ENCODE peak calls at places on chromosomes 2 and 18, in seven cellular contexts. E is T follicular helper cell, X is NCI-H1930, D is AG08396, G is NCI-H774, C is Ammon's horn, W is NCI-H1436 treated with DMSO at 0.1 percent for 48 hours. S is an unnamed sample.

GRCh38 chr2:178715366-178715765 is 91.9 kb downstream of the TTN start:
- DNase-seq in E (no peak), X (no peak), D (no peak), G (no peak), C (no peak), W (no peak), S (no peak)

GRCh38 chr2:134522436-134522835 is 196.4 kb downstream of the TMEM163 start:
- DNase-seq in E (no peak), X (no peak), D (no peak), G (no peak), C (no peak), W (no peak), S (no peak)

GRCh38 chr2:217798743-217799552 is 203.8 kb downstream of the TNS1 start:
- DNase-seq in E (no peak), X (no peak), D (no peak), G (no peak), C (peak; percentile 64), W (no peak), S (no peak)

GRCh38 chr2:98944786-98945185 is 8.8 kb upstream of the CRACDL start:
- DNase-seq in E (no peak), X (no peak), D (no peak), G (no peak), C (no peak), W (no peak), S (no peak)

GRCh38 chr2:70957838-70958237 is 20.6 kb upstream of the ANKRD53 start:
- DNase-seq in E (no peak), X (no peak), D (no peak), G (no peak), C (no peak), W (no peak), S (peak; percentile 66)

GRCh38 chr2:12819721-12820120 is 103.0 kb downstream of the TRIB2 start:
- DNase-seq in E (no peak), X (no peak), D (peak; percentile 21), G (no peak), C (no peak), W (no peak), S (no peak)

GRCh38 chr2:100424277-100424875 is 6.9 kb upstream of the CHST10 start:
- DNase-seq in E (no peak), X (no peak), D (no peak), G (no peak), C (no peak), W (no peak), S (peak; percentile 55)

GRCh38 chr18:78595924-78596573 is 383.6 kb upstream of the SALL3 start:
- DNase-seq in E (no peak), X (no peak), D (no peak), G (no peak), C (no peak), W (no peak), S (no peak)

GRCh38 chr2:143850084-143850483 is 669.8 kb downstream of the ZEB2 start:
- DNase-seq in E (no peak), X (no peak), D (no peak), G (no peak), C (no peak), W (no peak), S (no peak)

GRCh38 chr2:209094221-209094620 is 329.6 kb upstream of the MAP2 start:
- DNase-seq in E (no peak), X (no peak), D (no peak), G (no peak), C (no peak), W (no peak), S (no peak)

GRCh38 chr2:120353931-120354330 is 8.0 kb downstream of the INHBB start:
- DNase-seq in E (no peak), X (no peak), D (no peak), G (no peak), C (no peak), W (no peak), S (no peak)

GRCh38 chr2:196177124-196177523 is 5.7 kb upstream of the STK17B start:
- DNase-seq in E (no peak), X (no peak), D (no peak), G (no peak), C (no peak), W (no peak), S (no peak)

GRCh38 chr2:136238214-136238551 is 120.2 kb upstream of the CXCR4 start:
- DNase-seq in E (no peak), X (no peak), D (no peak), G (no peak), C (no peak), W (no peak), S (no peak)

GRCh38 chr2:206482123-206482522 is 38.8 kb downstream of the ADAM23 start:
- DNase-seq in E (no peak), X (no peak), D (no peak), G (no peak), C (no peak), W (no peak), S (no peak)

GRCh38 chr18:70659026-70659726 is 370.3 kb downstream of the SOCS6 start:
- DNase-seq in E (peak; percentile 60), X (no peak), D (no peak), G (no peak), C (no peak), W (no peak), S (no peak)

GRCh38 chr18:48959921-48960920 is 9.5 kb upstream of the SMAD7 start:
- DNase-seq in E (no peak), X (no peak), D (no peak), G (no peak), C (no peak), W (no peak), S (no peak)

GRCh38 chr2:226699321-226699720 is 100.3 kb downstream of the IRS1 start:
- DNase-seq in E (no peak), X (no peak), D (peak; percentile 24), G (no peak), C (peak; percentile 38), W (no peak), S (peak; percentile 92)

GRCh38 chr2:105052773-105053172 is 14.9 kb downstream of the MRPS9 start:
- DNase-seq in E (no peak), X (no peak), D (no peak), G (no peak), C (no peak), W (no peak), S (no peak)

GRCh38 chr18:22591231-22591630 is 173.5 kb upstream of the CTAGE1 start:
- DNase-seq in E (no peak), X (no peak), D (no peak), G (no peak), C (no peak), W (no peak), S (no peak)

GRCh38 chr2:208222351-208222750 is 32.5 kb downstream of the IDH1 start:
- DNase-seq in E (no peak), X (no peak), D (peak; percentile 31), G (no peak), C (no peak), W (no peak), S (no peak)

GRCh38 chr2:43776317-43776716 is 2.5 kb downstream of the DYNC2LI1 start:
- DNase-seq in E (no peak), X (no peak), D (no peak), G (no peak), C (no peak), W (no peak), S (no peak)

GRCh38 chr2:241882090-241882625 is 12.6 kb downstream of the RTP5 start:
- DNase-seq in E (no peak), X (peak; percentile 30), D (no peak), G (peak; percentile 33), C (no peak), W (no peak), S (no peak)

GRCh38 chr2:14530506-14530905 is 102.0 kb upstream of the LRATD1 start:
- DNase-seq in E (no peak), X (no peak), D (peak; percentile 12), G (no peak), C (no peak), W (no peak), S (no peak)

GRCh38 chr2:220601674-220602073 is 970.4 kb downstream of the EPHA4 start:
- DNase-seq in E (no peak), X (no peak), D (no peak), G (no peak), C (no peak), W (no peak), S (no peak)

GRCh38 chr2:147913701-147914480 is 69.1 kb downstream of the ACVR2A start:
- DNase-seq in E (no peak), X (no peak), D (no peak), G (no peak), C (peak; percentile 45), W (no peak), S (no peak)

GRCh38 chr18:45621068-45621511 is 5.8 kb downstream of the SLC14A2 start:
- DNase-seq in E (peak; percentile 25), X (peak; percentile 45), D (peak; percentile 56), G (peak; percentile 42), C (peak; percentile 63), W (no peak), S (no peak)

GRCh38 chr18:79393626-79394401 is 1.9 kb upstream of the NFATC1 start:
- DNase-seq in E (no peak), X (peak; percentile 36), D (peak; percentile 96), G (peak; percentile 87), C (peak; percentile 64), W (no peak), S (no peak)

GRCh38 chr2:170292415-170292814 is 114.5 kb downstream of the MYO3B start:
- DNase-seq in E (no peak), X (no peak), D (no peak), G (no peak), C (no peak), W (no peak), S (no peak)

GRCh38 chr18:77139619-77140018 is 7.0 kb upstream of the MBP start:
- DNase-seq in E (no peak), X (no peak), D (no peak), G (no peak), C (no peak), W (no peak), S (no peak)

GRCh38 chr2:30412392-30413321 is 34.4 kb upstream of the LCLAT1 start:
- DNase-seq in E (no peak), X (no peak), D (peak; percentile 31), G (no peak), C (no peak), W (no peak), S (no peak)

GRCh38 chr18:54829856-54830255 is 1.6 kb downstream of the RAB27B start:
- DNase-seq in E (no peak), X (no peak), D (no peak), G (no peak), C (no peak), W (no peak), S (no peak)

GRCh38 chr2:56008661-56009411 is 85.3 kb upstream of the EFEMP1 start:
- DNase-seq in E (no peak), X (peak; percentile 71), D (peak; percentile 83), G (peak; percentile 83), C (peak; percentile 89), W (no peak), S (no peak)

GRCh38 chr2:23351388-23352141 is 33.4 kb upstream of the KLHL29 start:
- DNase-seq in E (peak; percentile 18), X (no peak), D (peak; percentile 93), G (peak; percentile 56), C (peak; percentile 86), W (no peak), S (no peak)

GRCh38 chr2:42770288-42771131 is 6.6 kb upstream of the OXER1 start:
- DNase-seq in E (no peak), X (no peak), D (peak; percentile 64), G (no peak), C (peak; percentile 67), W (no peak), S (no peak)

GRCh38 chr2:27320958-27321543 is 1.8 kb downstream of the MPV17 start:
- DNase-seq in E (no peak), X (peak; percentile 15), D (peak; percentile 93), G (no peak), C (no peak), W (no peak), S (peak; percentile 96)

GRCh38 chr18:75204262-75204977 is 4.5 kb downstream of the PTGR3 start:
- DNase-seq in E (no peak), X (no peak), D (peak; percentile 23), G (no peak), C (no peak), W (no peak), S (peak; percentile 79)

GRCh38 chr18:37565138-37565984 is at the start of gene CELF4:
- DNase-seq in E (no peak), X (peak; percentile 50), D (peak; percentile 55), G (peak; percentile 72), C (peak; percentile 70), W (no peak), S (no peak)

GRCh38 chr2:235856151-235856819 is 311.9 kb downstream of the GBX2 start:
- DNase-seq in E (no peak), X (no peak), D (peak; percentile 54), G (no peak), C (no peak), W (no peak), S (no peak)